ENCODE peak calls at places on chromosome 1, in seven cellular contexts. V, J, Q, A, X, Y and K are unnamed samples.

GRCh38 chr1:39391741-39392679 is 99.4 kb upstream of the BMP8A start:
- DNase-seq in V (peak; percentile 90), J (peak; percentile 97), Q (peak; percentile 88), A (peak; percentile 91), X (no peak), Y (peak; percentile 88), K (peak; percentile 81)

GRCh38 chr1:214574598-214575411 is 23.4 kb upstream of the PTPN14 start:
- DNase-seq in V (no peak), J (no peak), Q (no peak), A (peak; percentile 39), X (no peak), Y (no peak), K (no peak)

GRCh38 chr1:107299521-107299920 is 158.7 kb downstream of the NTNG1 start:
- DNase-seq in V (no peak), J (no peak), Q (no peak), A (no peak), X (no peak), Y (no peak), K (no peak)

GRCh38 chr1:184858288-184858687 is 103.6 kb upstream of the EDEM3 start:
- DNase-seq in V (no peak), J (no peak), Q (no peak), A (no peak), X (no peak), Y (no peak), K (no peak)

GRCh38 chr1:64131155-64131554 is 72.3 kb upstream of the UBE2U start:
- DNase-seq in V (no peak), J (no peak), Q (no peak), A (no peak), X (no peak), Y (no peak), K (no peak)

GRCh38 chr1:93635614-93636543 is 45.8 kb downstream of the BCAR3 start:
- DNase-seq in V (no peak), J (no peak), Q (no peak), A (no peak), X (peak; percentile 77), Y (no peak), K (peak; percentile 54)

GRCh38 chr1:2126331-2127180 is 68.0 kb downstream of the FAAP20 start:
- DNase-seq in V (no peak), J (no peak), Q (no peak), A (no peak), X (peak; percentile 46), Y (no peak), K (no peak)

GRCh38 chr1:172338295-172338735 is 82.2 kb upstream of the C1orf105 start:
- DNase-seq in V (no peak), J (no peak), Q (no peak), A (no peak), X (no peak), Y (no peak), K (no peak)

GRCh38 chr1:201570158-201570885 is 31.4 kb downstream of the NAV1 start:
- DNase-seq in V (no peak), J (no peak), Q (no peak), A (no peak), X (no peak), Y (no peak), K (no peak)

GRCh38 chr1:30758785-30759380 is 1.3 kb upstream of the LAPTM5 start:
- DNase-seq in V (peak; percentile 35), J (no peak), Q (no peak), A (peak; percentile 36), X (no peak), Y (peak; percentile 38), K (peak; percentile 58)